ENCODE peak calls at places on chromosome 16, in six cellular contexts. B is ascending aorta; N is activated CD8-positive, alpha-beta memory T cell treated with anti-CD3 and anti-CD28 coated beads for 48 hours; L is Panc1; O is effector CD4-positive, alpha-beta T cell; Z is COR-L47. W is an unnamed sample.
A peak's percentile ranks its signal among the peaks of the same experiment; 100 is the strongest.

GRCh38 chr16:80347002-80347401 is 193.8 kb upstream of the DYNLRB2 start:
- DNase-seq in N (no peak), O (no peak), B (no peak), Z (no peak), L (no peak), W (no peak)

GRCh38 chr16:10261077-10261476 is 78.8 kb upstream of the GRIN2A start:
- DNase-seq in O (no peak), Z (no peak), L (no peak), B (no peak), N (no peak), W (no peak)

GRCh38 chr16:19389246-19389645 is 28.4 kb upstream of the TMC5 start:
- DNase-seq in N (peak; percentile 6), Z (peak; percentile 58), L (no peak), B (no peak), O (peak; percentile 7), W (peak; percentile 83)

GRCh38 chr16:87240211-87241134 is 76.7 kb downstream of the C16orf95 start:
- DNase-seq in N (no peak), Z (no peak), L (no peak), O (no peak), B (no peak), W (no peak)

GRCh38 chr16:54283735-54284318 is 2.8 kb downstream of the IRX3 start:
- DNase-seq in N (no peak), L (no peak), O (no peak), Z (no peak), B (peak; percentile 63), W (no peak)

GRCh38 chr16:12538667-12539081 is 265.0 kb downstream of the CPPED1 start:
- DNase-seq in N (no peak), Z (peak; percentile 55), O (no peak), B (no peak), L (no peak), W (no peak)

GRCh38 chr16:78096386-78096785 is 3.1 kb upstream of the WWOX start:
- DNase-seq in L (no peak), N (no peak), O (no peak), B (no peak), Z (no peak), W (no peak)

GRCh38 chr16:71727545-71728324 is 3.2 kb upstream of the PHLPP2 start:
- DNase-seq in O (no peak), N (no peak), Z (no peak), B (no peak), L (no peak), W (no peak)

GRCh38 chr16:9844361-9844760 is 337.9 kb downstream of the GRIN2A start:
- DNase-seq in O (no peak), Z (no peak), N (no peak), B (no peak), L (no peak), W (no peak)

GRCh38 chr16:4057439-4057877 is 58.8 kb downstream of the ADCY9 start:
- DNase-seq in B (no peak), N (no peak), Z (no peak), L (no peak), O (no peak), W (no peak)

GRCh38 chr16:67415872-67416793 is at the start of gene ZDHHC1:
- DNase-seq in N (no peak), L (no peak), B (peak; percentile 80), O (no peak), Z (no peak), W (peak; percentile 66)

GRCh38 chr16:66408181-66409048 is 18.7 kb upstream of the BEAN1 start:
- DNase-seq in O (no peak), N (no peak), B (peak; percentile 59), Z (no peak), L (peak; percentile 58), W (peak; percentile 70)

W was measured in RPMI8226.